ENCODE peak calls at places on chromosome 1, in five cellular contexts. One of them, this sample, is unnamed. For H3K36me3, the result is how much of the 10 kb centered on the place peaks cover.

GRCh38 chr1:29853716-29854330 is 617.5 kb downstream of the PTPRU start:
- DNase-seq in CD8-positive, alpha-beta T cell: no peak
- DNase-seq in hepatocyte: no peak
- DNase-seq in neural progenitor cell: no peak
- DNase-seq in RWPE2: no peak
- DNase-seq in this sample: no peak

GRCh38 chr1:211371406-211372105 is 44.9 kb downstream of the TRAF5 start:
- DNase-seq in CD8-positive, alpha-beta T cell: no peak
- DNase-seq in RWPE2: no peak
- DNase-seq in neural progenitor cell: peak
- DNase-seq in hepatocyte: no peak
- DNase-seq in this sample: no peak

GRCh38 chr1:243658596-243659105 is 191.4 kb downstream of the AKT3 start:
- DNase-seq in RWPE2: no peak
- DNase-seq in hepatocyte: no peak
- DNase-seq in CD8-positive, alpha-beta T cell: no peak
- DNase-seq in neural progenitor cell: no peak
- DNase-seq in this sample: no peak

GRCh38 chr1:152018537-152018936 is 18.3 kb downstream of the S100A11 start:
- DNase-seq in neural progenitor cell: peak
- DNase-seq in RWPE2: no peak
- DNase-seq in CD8-positive, alpha-beta T cell: peak
- DNase-seq in hepatocyte: no peak
- DNase-seq in this sample: no peak

GRCh38 chr1:82565546-82565945 is 764.8 kb downstream of the ADGRL2 start:
- DNase-seq in neural progenitor cell: no peak
- DNase-seq in hepatocyte: no peak
- DNase-seq in CD8-positive, alpha-beta T cell: no peak
- DNase-seq in RWPE2: peak
- DNase-seq in this sample: no peak

GRCh38 chr1:233341117-233341516 is 13.6 kb downstream of the MAP3K21 start:
- DNase-seq in RWPE2: no peak
- DNase-seq in hepatocyte: no peak
- DNase-seq in CD8-positive, alpha-beta T cell: no peak
- DNase-seq in neural progenitor cell: no peak
- DNase-seq in this sample: no peak

GRCh38 chr1:222105861-222106260 is 364.0 kb upstream of the DUSP10 start:
- DNase-seq in neural progenitor cell: no peak
- DNase-seq in CD8-positive, alpha-beta T cell: no peak
- DNase-seq in hepatocyte: no peak
- DNase-seq in RWPE2: no peak
- DNase-seq in this sample: no peak

GRCh38 chr1:203475012-203475981 is at the start of gene PRELP:
- DNase-seq in neural progenitor cell: peak
- DNase-seq in CD8-positive, alpha-beta T cell: no peak
- DNase-seq in RWPE2: no peak
- DNase-seq in hepatocyte: peak
- DNase-seq in this sample: peak

GRCh38 chr1:33721416-33721815 is 142.5 kb upstream of the HMGB4 start:
- DNase-seq in neural progenitor cell: no peak
- DNase-seq in RWPE2: no peak
- DNase-seq in hepatocyte: no peak
- DNase-seq in CD8-positive, alpha-beta T cell: no peak
- DNase-seq in this sample: no peak

GRCh38 chr1:55211909-55212308 is 3.3 kb downstream of the USP24 start:
- DNase-seq in CD8-positive, alpha-beta T cell: no peak
- DNase-seq in hepatocyte: no peak
- DNase-seq in RWPE2: no peak
- DNase-seq in neural progenitor cell: no peak
- DNase-seq in this sample: no peak

GRCh38 chr1:143698016-143698415 is 273.8 kb downstream of the FAM72C start:
- DNase-seq in hepatocyte: no peak
- DNase-seq in neural progenitor cell: no peak
- DNase-seq in CD8-positive, alpha-beta T cell: no peak
- DNase-seq in RWPE2: no peak
- DNase-seq in this sample: peak

GRCh38 chr1:93677729-93678128 is 3.9 kb downstream of the BCAR3 start:
- DNase-seq in CD8-positive, alpha-beta T cell: no peak
- DNase-seq in hepatocyte: no peak
- DNase-seq in neural progenitor cell: no peak
- DNase-seq in RWPE2: no peak
- DNase-seq in this sample: no peak

GRCh38 chr1:93678491-93678890 is 3.1 kb downstream of the BCAR3 start:
- DNase-seq in CD8-positive, alpha-beta T cell: no peak
- DNase-seq in RWPE2: no peak
- DNase-seq in neural progenitor cell: no peak
- DNase-seq in hepatocyte: no peak
- DNase-seq in this sample: no peak

GRCh38 chr1:93675931-93676330 is 5.7 kb downstream of the BCAR3 start:
- DNase-seq in neural progenitor cell: no peak
- DNase-seq in RWPE2: no peak
- DNase-seq in hepatocyte: no peak
- DNase-seq in CD8-positive, alpha-beta T cell: no peak
- DNase-seq in this sample: no peak

GRCh38 chr1:93675272-93675671 is 6.4 kb downstream of the BCAR3 start:
- DNase-seq in neural progenitor cell: no peak
- DNase-seq in hepatocyte: no peak
- DNase-seq in CD8-positive, alpha-beta T cell: no peak
- DNase-seq in RWPE2: no peak
- DNase-seq in this sample: no peak

DNA sequence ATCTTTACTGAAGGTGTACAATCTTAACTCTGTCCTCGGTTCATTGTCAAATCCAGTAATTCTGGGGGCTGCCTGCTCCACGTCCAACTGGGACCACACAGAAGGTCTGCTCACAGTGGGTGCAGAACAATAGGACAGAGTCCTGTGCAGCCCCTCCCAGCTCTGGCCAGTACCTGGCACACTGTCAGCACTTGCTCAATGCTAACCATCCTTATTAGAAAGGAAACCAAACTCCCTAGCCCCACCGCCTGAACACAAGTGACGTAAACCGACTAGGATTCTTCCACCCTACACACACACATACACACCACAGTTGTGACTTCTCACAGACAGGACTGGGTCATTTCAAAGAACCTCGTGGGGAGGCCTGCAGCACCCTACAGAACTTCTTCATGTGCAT is 5.2 kb downstream of the BCAR3 start:
- DNase-seq in neural progenitor cell: no peak
- DNase-seq in hepatocyte: no peak
- DNase-seq in RWPE2: no peak
- DNase-seq in CD8-positive, alpha-beta T cell: no peak
- DNase-seq in this sample: no peak
- H3K36me3 ChIP-seq in neural progenitor cell: under half
- H3K36me3 ChIP-seq in hepatocyte: under half
- H3K36me3 ChIP-seq in RWPE2: half or more
- H3K36me3 ChIP-seq in CD8-positive, alpha-beta T cell: under half
- H3K36me3 ChIP-seq in this sample: under half

DNA sequence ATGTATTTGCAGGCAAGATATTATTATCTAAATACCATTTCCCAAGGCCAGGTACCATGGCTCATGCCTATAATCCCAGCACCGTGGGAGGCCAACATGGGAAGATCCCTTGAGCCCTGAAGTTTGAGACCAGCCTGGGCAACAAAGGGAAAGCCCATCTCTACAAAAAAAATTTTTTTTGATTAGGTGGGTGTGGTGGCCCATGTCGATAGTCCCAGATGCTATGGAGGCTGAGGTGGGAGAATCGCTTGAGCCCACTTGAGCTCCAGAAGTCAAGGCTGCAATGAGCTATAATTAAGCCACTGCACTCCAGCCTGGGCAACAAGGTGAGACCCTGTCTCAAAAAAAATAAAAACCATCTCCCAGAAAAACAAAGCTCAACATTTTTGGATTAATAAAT is 2.2 kb downstream of the STMN1 start:
- DNase-seq in RWPE2: no peak
- DNase-seq in hepatocyte: no peak
- DNase-seq in neural progenitor cell: no peak
- DNase-seq in CD8-positive, alpha-beta T cell: no peak
- DNase-seq in this sample: no peak
- H3K36me3 ChIP-seq in RWPE2: half or more
- H3K36me3 ChIP-seq in hepatocyte: under half
- H3K36me3 ChIP-seq in neural progenitor cell: under half
- H3K36me3 ChIP-seq in CD8-positive, alpha-beta T cell: under half
- H3K36me3 ChIP-seq in this sample: under half

DNA sequence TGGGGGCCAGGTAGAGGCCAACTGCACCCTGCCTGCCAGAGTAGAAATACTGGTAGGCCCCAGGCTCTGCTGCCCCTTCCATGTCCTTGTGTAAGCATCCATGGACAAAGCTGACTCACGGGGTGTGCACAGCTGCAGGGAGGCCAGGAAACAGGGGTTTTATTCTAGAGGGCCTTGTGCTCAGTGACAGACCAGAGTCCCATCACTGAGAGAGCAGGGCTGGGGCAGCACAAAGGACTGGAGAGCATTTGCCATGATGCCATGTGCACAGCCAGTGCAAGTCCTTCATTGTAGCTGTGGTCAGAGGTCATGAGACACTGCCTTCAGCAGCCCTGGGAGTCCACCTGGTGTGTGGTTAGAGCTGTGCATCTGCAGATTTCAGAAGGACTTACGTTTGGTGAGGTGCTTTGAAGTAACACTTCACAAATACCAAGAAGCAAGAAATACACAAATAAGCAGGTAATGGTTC is 8.1 kb downstream of the ARF1 start:
- DNase-seq in hepatocyte: no peak
- DNase-seq in CD8-positive, alpha-beta T cell: no peak
- DNase-seq in RWPE2: no peak
- DNase-seq in neural progenitor cell: no peak
- DNase-seq in this sample: peak
- H3K36me3 ChIP-seq in hepatocyte: under half
- H3K36me3 ChIP-seq in CD8-positive, alpha-beta T cell: under half
- H3K36me3 ChIP-seq in RWPE2: under half
- H3K36me3 ChIP-seq in neural progenitor cell: under half
- H3K36me3 ChIP-seq in this sample: under half

DNA sequence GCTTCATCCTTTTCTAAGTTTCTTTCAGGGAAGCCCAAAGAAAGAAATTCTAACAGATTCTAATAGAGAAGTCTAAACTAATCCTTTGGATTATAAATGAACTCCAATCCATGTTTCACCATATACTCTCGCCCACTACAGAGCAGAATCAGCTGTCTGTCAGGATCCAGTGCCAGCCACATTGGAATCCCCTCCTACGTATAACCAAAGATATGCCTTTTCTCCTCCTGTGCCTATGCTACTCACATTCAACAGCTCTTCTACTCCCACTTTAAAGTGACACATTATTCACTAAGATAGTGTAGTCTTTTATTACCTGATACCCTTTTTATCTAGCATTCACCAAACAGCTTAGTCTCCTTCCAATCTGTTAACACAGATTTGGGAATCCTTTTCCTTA is 3.1 kb downstream of the ETV3 start:
- DNase-seq in hepatocyte: no peak
- DNase-seq in CD8-positive, alpha-beta T cell: no peak
- DNase-seq in RWPE2: no peak
- DNase-seq in neural progenitor cell: no peak
- DNase-seq in this sample: no peak
- H3K36me3 ChIP-seq in hepatocyte: under half
- H3K36me3 ChIP-seq in CD8-positive, alpha-beta T cell: under half
- H3K36me3 ChIP-seq in RWPE2: half or more
- H3K36me3 ChIP-seq in neural progenitor cell: under half
- H3K36me3 ChIP-seq in this sample: under half

DNA sequence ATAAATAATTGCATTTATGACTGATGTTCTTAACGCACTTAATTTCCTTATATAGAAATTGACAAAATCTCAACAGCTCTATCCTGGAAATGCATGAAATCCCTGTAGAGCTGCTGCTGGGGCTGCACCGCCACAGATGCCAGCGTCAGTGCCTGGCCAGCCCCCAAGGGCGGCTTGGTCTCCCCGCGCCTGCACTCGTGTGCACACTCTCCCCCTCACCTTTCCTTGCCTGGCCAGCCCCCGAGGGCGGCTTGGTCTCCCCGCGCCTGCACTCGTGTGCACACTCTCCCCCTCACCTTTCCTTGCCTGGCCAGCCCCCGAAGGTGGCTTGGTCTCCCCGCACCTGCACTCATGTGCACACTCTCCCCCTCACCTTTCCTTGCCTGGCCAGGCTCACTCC is 11.3 kb downstream of the TPRG1L start:
- DNase-seq in CD8-positive, alpha-beta T cell: no peak
- DNase-seq in hepatocyte: no peak
- DNase-seq in neural progenitor cell: no peak
- DNase-seq in RWPE2: no peak
- DNase-seq in this sample: no peak
- H3K36me3 ChIP-seq in CD8-positive, alpha-beta T cell: under half
- H3K36me3 ChIP-seq in hepatocyte: under half
- H3K36me3 ChIP-seq in neural progenitor cell: under half
- H3K36me3 ChIP-seq in RWPE2: under half
- H3K36me3 ChIP-seq in this sample: half or more

DNA sequence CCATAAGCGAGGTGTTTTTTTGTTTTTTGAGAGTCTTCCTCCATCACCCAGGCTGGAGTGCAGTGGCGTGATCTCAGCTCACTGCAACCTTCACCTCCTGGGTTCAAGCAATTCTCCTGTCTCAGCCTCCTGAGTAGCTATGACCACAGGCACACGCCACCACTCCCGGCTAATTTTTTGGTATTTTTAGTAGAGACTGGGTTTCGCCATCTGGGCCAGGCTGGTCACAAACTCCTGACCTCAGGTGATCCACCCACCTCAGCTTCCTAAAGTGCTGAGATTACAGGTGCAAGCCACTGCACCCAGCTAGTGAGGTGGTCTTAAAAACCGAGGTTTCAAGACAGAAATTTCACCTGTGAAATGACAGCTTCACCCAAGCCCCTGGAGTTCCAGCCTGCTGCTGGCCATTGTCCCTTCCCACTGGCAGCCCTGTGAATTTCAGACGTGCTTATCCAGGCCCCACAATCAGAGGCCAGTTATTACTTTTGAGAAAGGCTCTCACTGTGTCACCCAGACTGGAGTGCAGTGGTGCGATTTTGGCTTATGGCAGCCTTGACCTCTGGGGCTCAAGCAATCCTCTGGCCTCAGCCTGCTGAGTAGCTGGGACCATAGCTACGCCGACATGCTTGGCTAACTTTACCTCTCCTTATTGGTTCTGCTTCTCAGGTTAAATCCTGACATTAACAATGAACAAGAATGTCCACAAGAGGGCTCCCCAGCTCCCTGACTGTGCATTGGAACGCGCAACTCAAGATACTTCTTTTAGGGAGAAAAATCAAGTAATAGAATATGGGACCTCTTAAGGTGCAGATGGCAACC is 19.4 kb downstream of the ENO1 start:
- DNase-seq in CD8-positive, alpha-beta T cell: peak
- DNase-seq in neural progenitor cell: peak
- DNase-seq in hepatocyte: peak
- DNase-seq in RWPE2: no peak
- DNase-seq in this sample: peak
- H3K36me3 ChIP-seq in CD8-positive, alpha-beta T cell: half or more
- H3K36me3 ChIP-seq in neural progenitor cell: under half
- H3K36me3 ChIP-seq in hepatocyte: under half
- H3K36me3 ChIP-seq in RWPE2: half or more
- H3K36me3 ChIP-seq in this sample: half or more